ENCODE peak calls at places on chromosomes 11 and 22, in nine cellular contexts. H is pancreas; S is T-helper 9 cell; U is brain microvascular endothelial cell; E is activated CD4-positive, alpha-beta T cell treated with anti-CD3 and anti-CD28 coated beads, Interleukin-2, amount 10 ng/mL, durations not matched to agents 7 days and 5 days; C is GM12865; X is AG09309; V is lower lobe of right lung; Y is activated T-cell treated with anti-CD3 and anti-CD28 coated beads, Interleukin-2, amount 50 U/mL, for 48 hours. G is an unnamed sample.

GRCh38 chr11:15849265-15849664 is 507.1 kb downstream of the SOX6 start:
- DNase-seq in H (no peak), S (no peak), U (no peak), E (no peak), C (no peak), X (no peak), V (no peak), Y (no peak), G (no peak)

GRCh38 chr11:63763506-63764200 is 4.9 kb downstream of the ZFTA start:
- DNase-seq in H (peak), S (no peak), U (no peak), E (no peak), C (no peak), X (no peak), V (no peak), Y (no peak), G (no peak)

GRCh38 chr11:17015639-17016125 is 1.5 kb upstream of the PLEKHA7 start:
- DNase-seq in H (no peak), S (no peak), U (no peak), E (no peak), C (peak), X (no peak), V (no peak), Y (no peak), G (no peak)

GRCh38 chr22:39666495-39666894 is 95.9 kb downstream of the CACNA1I start:
- DNase-seq in H (no peak), S (no peak), U (no peak), E (no peak), C (no peak), X (no peak), V (no peak), Y (no peak), G (no peak)

GRCh38 chr11:73387594-73388021 is 11.4 kb downstream of the RELT start:
- DNase-seq in H (no peak), S (no peak), U (no peak), E (no peak), C (no peak), X (no peak), V (peak), Y (no peak), G (no peak)

GRCh38 chr11:129277216-129277838 is 85.2 kb upstream of the ARHGAP32 start:
- DNase-seq in H (no peak), S (no peak), U (no peak), E (no peak), C (no peak), X (no peak), V (no peak), Y (no peak), G (no peak)

GRCh38 chr11:128453444-128454336 is 133.7 kb downstream of the ETS1 start:
- DNase-seq in H (no peak), S (no peak), U (peak), E (no peak), C (no peak), X (peak), V (no peak), Y (no peak), G (no peak)

GRCh38 chr11:62712413-62712812 is 4.9 kb downstream of the GNG3 start:
- DNase-seq in H (no peak), S (no peak), U (no peak), E (no peak), C (no peak), X (no peak), V (no peak), Y (no peak), G (no peak)

GRCh38 chr11:69241075-69241740 is 52.7 kb upstream of the MYEOV start:
- DNase-seq in H (no peak), S (no peak), U (no peak), E (no peak), C (no peak), X (no peak), V (no peak), Y (no peak), G (no peak)

GRCh38 chr11:72652871-72653615 is 21.2 kb downstream of the PDE2A start:
- DNase-seq in H (no peak), S (no peak), U (no peak), E (no peak), C (no peak), X (no peak), V (no peak), Y (no peak), G (no peak)

GRCh38 chr11:45410391-45411215 is 124.5 kb upstream of the SYT13 start:
- DNase-seq in H (no peak), S (no peak), U (no peak), E (no peak), C (no peak), X (no peak), V (no peak), Y (no peak), G (no peak)

GRCh38 chr11:69640995-69641581 is at the start of gene CCND1:
- DNase-seq in H (peak), S (no peak), U (peak), E (no peak), C (peak), X (peak), V (peak), Y (peak), G (peak)

GRCh38 chr22:32852346-32853251 is 51.1 kb downstream of the TIMP3 start:
- DNase-seq in H (no peak), S (no peak), U (peak), E (no peak), C (no peak), X (no peak), V (no peak), Y (no peak), G (no peak)

GRCh38 chr22:27984001-27984695 is 65.1 kb upstream of the PITPNB start:
- DNase-seq in H (no peak), S (no peak), U (no peak), E (no peak), C (no peak), X (no peak), V (no peak), Y (no peak), G (no peak)

GRCh38 chr11:13358871-13359270 is 81.3 kb downstream of the BMAL1 start:
- DNase-seq in H (no peak), S (no peak), U (peak), E (no peak), C (no peak), X (no peak), V (no peak), Y (no peak), G (no peak)

GRCh38 chr11:36469063-36469462 is 41.0 kb downstream of the TRAF6 start:
- DNase-seq in H (no peak), S (peak), U (peak), E (no peak), C (no peak), X (no peak), V (no peak), Y (peak), G (no peak)

GRCh38 chr11:69155302-69156198 is at the start of gene SMIM38:
- DNase-seq in H (no peak), S (no peak), U (no peak), E (no peak), C (peak), X (no peak), V (no peak), Y (no peak), G (no peak)

GRCh38 chr11:72821221-72821919 is 7.2 kb downstream of the ATG16L2 start:
- DNase-seq in H (peak), S (no peak), U (no peak), E (no peak), C (peak), X (no peak), V (no peak), Y (no peak), G (no peak)

GRCh38 chr22:21937041-21937820 is 15.4 kb downstream of the PPM1F start:
- DNase-seq in H (peak), S (no peak), U (no peak), E (no peak), C (no peak), X (no peak), V (peak), Y (no peak), G (no peak)

GRCh38 chr22:31585161-31585859 is 76.7 kb downstream of the PISD start:
- DNase-seq in H (no peak), S (no peak), U (peak), E (no peak), C (no peak), X (peak), V (no peak), Y (no peak), G (no peak)

GRCh38 chr11:45815747-45816146 is 10.8 kb downstream of the SLC35C1 start:
- DNase-seq in H (no peak), S (no peak), U (peak), E (no peak), C (no peak), X (no peak), V (no peak), Y (no peak), G (no peak)

GRCh38 chr11:27757953-27758352 is 57.7 kb upstream of the BDNF start:
- DNase-seq in H (no peak), S (no peak), U (peak), E (no peak), C (no peak), X (peak), V (no peak), Y (no peak), G (no peak)

GRCh38 chr22:43435851-43436535 is 24.2 kb downstream of the MPPED1 start:
- DNase-seq in H (peak), S (no peak), U (no peak), E (no peak), C (no peak), X (no peak), V (no peak), Y (no peak), G (no peak)

GRCh38 chr22:21754523-21755128 is 19.0 kb upstream of the YPEL1 start:
- DNase-seq in H (no peak), S (no peak), U (peak), E (no peak), C (no peak), X (no peak), V (no peak), Y (no peak), G (no peak)

GRCh38 chr22:41206719-41207118 is 1.6 kb downstream of the L3MBTL2 start:
- DNase-seq in H (no peak), S (no peak), U (no peak), E (no peak), C (peak), X (no peak), V (no peak), Y (no peak), G (no peak)

GRCh38 chr22:43183496-43184263 is 3.3 kb downstream of the TTLL12 start:
- DNase-seq in H (peak), S (no peak), U (peak), E (no peak), C (no peak), X (peak), V (no peak), Y (no peak), G (peak)

GRCh38 chr11:126491092-126491491 is 135.6 kb downstream of the ST3GAL4 start:
- DNase-seq in H (peak), S (no peak), U (no peak), E (no peak), C (no peak), X (no peak), V (no peak), Y (no peak), G (no peak)

GRCh38 chr22:35914665-35915476 is 113.8 kb downstream of the RBFOX2 start:
- DNase-seq in H (no peak), S (no peak), U (peak), E (no peak), C (peak), X (peak), V (no peak), Y (no peak), G (peak)

GRCh38 chr11:120622189-120622912 is 110.8 kb downstream of the GRIK4 start:
- DNase-seq in H (no peak), S (no peak), U (no peak), E (no peak), C (peak), X (no peak), V (no peak), Y (no peak), G (no peak)

GRCh38 chr11:116701297-116701801 is 71.4 kb downstream of the BUD13 start:
- DNase-seq in H (peak), S (no peak), U (no peak), E (no peak), C (no peak), X (no peak), V (peak), Y (no peak), G (no peak)

GRCh38 chr11:1130276-1131032 is 27.3 kb upstream of the MUC5AC start:
- DNase-seq in H (peak), S (no peak), U (no peak), E (no peak), C (no peak), X (no peak), V (no peak), Y (no peak), G (no peak)

GRCh38 chr22:36465232-36466021 is 16.0 kb downstream of the TXN2 start:
- DNase-seq in H (peak), S (no peak), U (peak), E (no peak), C (no peak), X (no peak), V (peak), Y (no peak), G (peak)

GRCh38 chr11:76185931-76186401 is 20.3 kb downstream of the WNT11 start:
- DNase-seq in H (no peak), S (no peak), U (no peak), E (no peak), C (no peak), X (no peak), V (no peak), Y (no peak), G (no peak)

G was measured in glomerular endothelial cell.